ENCODE peak calls at places on chromosome 4, in four cellular contexts. U is stimulated activated CD8-positive, alpha-beta memory T cell treated with anti-CD3 and anti-CD28 coated beads, Interleukin-15, amount 100 ng/mL, for 24 hours; Y is AG09309; H is NCI-H1092 treated with DMSO at 0.1 percent for 48 hours. Q is an unnamed sample.

GRCh38 chr4:164734476-164734875 is 19.5 kb upstream of the SMIM31 start:
- DNase-seq in U (no peak), Y (no peak), H (no peak), Q (no peak)

GRCh38 chr4:2362286-2363055 is 56.0 kb downstream of the ZFYVE28 start:
- DNase-seq in Y (no peak), H (no peak), U (no peak), Q (no peak)

GRCh38 chr4:184169225-184169867 is 48.3 kb downstream of the ENPP6 start:
- DNase-seq in Y (no peak), H (no peak), U (no peak), Q (no peak)

GRCh38 chr4:73257995-73258667 is 467 bp downstream of the ANKRD17 start:
- DNase-seq in U (no peak), Y (no peak), H (peak), Q (peak)

GRCh38 chr4:176778063-176778462 is 14.7 kb downstream of the VEGFC start:
- DNase-seq in H (no peak), U (no peak), Y (no peak), Q (peak)

GRCh38 chr4:94332983-94333590 is 9.5 kb downstream of the HPGDS start:
- DNase-seq in H (no peak), U (no peak), Y (no peak), Q (no peak)

GRCh38 chr4:130147618-130148017 is 1051.7 kb downstream of the C4orf33 start:
- DNase-seq in U (no peak), H (no peak), Y (no peak), Q (no peak)

GRCh38 chr4:11480683-11481082 is 52.0 kb upstream of the HS3ST1 start:
- DNase-seq in H (no peak), U (no peak), Y (no peak), Q (no peak)

GRCh38 chr4:30256105-30256828 is 463.9 kb upstream of the PCDH7 start:
- DNase-seq in H (no peak), Y (no peak), U (no peak), Q (no peak)

GRCh38 chr4:5772528-5773270 is 61.7 kb downstream of the EVC start:
- DNase-seq in U (no peak), Y (no peak), H (no peak), Q (no peak)

GRCh38 chr4:83171640-83172039 is 57.1 kb upstream of the PLAC8 start:
- DNase-seq in Y (no peak), U (no peak), H (no peak), Q (no peak)

GRCh38 chr4:148330161-148330560 is 112.1 kb downstream of the NR3C2 start:
- DNase-seq in U (no peak), Y (no peak), H (no peak), Q (no peak)

Q was measured in GM04504.